ENCODE peak calls at places on chromosomes 6 and 20, in four cellular contexts. One of them, this sample, is unnamed.

GRCh38 chr20:20821496-20822260 is 109.2 kb upstream of the RALGAPA2 start:
- DNase-seq in OCI-LY7: no peak
- DNase-seq in SK-N-SH: no peak
- DNase-seq in GM23338: peak; percentile 76
- DNase-seq in this sample: no peak

GRCh38 chr6:4649728-4650127 is 126.5 kb upstream of the CDYL start:
- DNase-seq in OCI-LY7: no peak
- DNase-seq in SK-N-SH: no peak
- DNase-seq in GM23338: no peak
- DNase-seq in this sample: no peak

GRCh38 chr20:51930775-51931174 is 128.5 kb upstream of the SALL4 start:
- DNase-seq in GM23338: no peak
- DNase-seq in SK-N-SH: no peak
- DNase-seq in OCI-LY7: no peak
- DNase-seq in this sample: peak; percentile 68

GRCh38 chr20:13825465-13825864 is 40.6 kb downstream of the NDUFAF5 start:
- DNase-seq in GM23338: no peak
- DNase-seq in OCI-LY7: no peak
- DNase-seq in SK-N-SH: no peak
- DNase-seq in this sample: no peak

GRCh38 chr20:50368386-50368785 is 141.8 kb upstream of the PTPN1 start:
- DNase-seq in GM23338: no peak
- DNase-seq in OCI-LY7: no peak
- DNase-seq in SK-N-SH: no peak
- DNase-seq in this sample: no peak

GRCh38 chr6:167499161-167499660 is 174.3 kb downstream of the TTLL2 start:
- DNase-seq in SK-N-SH: no peak
- DNase-seq in OCI-LY7: no peak
- DNase-seq in GM23338: no peak
- DNase-seq in this sample: peak; percentile 35

GRCh38 chr6:136591617-136592016 is 41.4 kb upstream of the MAP7 start:
- DNase-seq in OCI-LY7: no peak
- DNase-seq in SK-N-SH: no peak
- DNase-seq in GM23338: peak; percentile 31
- DNase-seq in this sample: no peak

GRCh38 chr6:20070047-20070446 is 142.2 kb downstream of the MBOAT1 start:
- DNase-seq in OCI-LY7: no peak
- DNase-seq in GM23338: no peak
- DNase-seq in SK-N-SH: no peak
- DNase-seq in this sample: no peak

GRCh38 chr6:26268659-26269402 is 96.2 kb upstream of the BTN3A2 start:
- DNase-seq in GM23338: peak; percentile 96
- DNase-seq in OCI-LY7: peak; percentile 45
- DNase-seq in SK-N-SH: no peak
- DNase-seq in this sample: peak; percentile 68

GRCh38 chr20:56454754-56455153 is 13.7 kb upstream of the RTF2 start:
- DNase-seq in SK-N-SH: no peak
- DNase-seq in GM23338: no peak
- DNase-seq in OCI-LY7: no peak
- DNase-seq in this sample: no peak

GRCh38 chr20:40766790-40767529 is 77.9 kb upstream of the MAFB start:
- DNase-seq in SK-N-SH: no peak
- DNase-seq in GM23338: no peak
- DNase-seq in OCI-LY7: no peak
- DNase-seq in this sample: no peak

GRCh38 chr6:89433637-89434499 is 916 bp downstream of the ANKRD6 start:
- DNase-seq in SK-N-SH: no peak
- DNase-seq in GM23338: peak; percentile 66
- DNase-seq in OCI-LY7: peak; percentile 44
- DNase-seq in this sample: peak; percentile 56

GRCh38 chr6:444653-445275 is 53.2 kb downstream of the IRF4 start:
- DNase-seq in GM23338: no peak
- DNase-seq in OCI-LY7: no peak
- DNase-seq in SK-N-SH: no peak
- DNase-seq in this sample: no peak

GRCh38 chr6:36249010-36249409 is 20.9 kb upstream of the PNPLA1 start:
- DNase-seq in OCI-LY7: no peak
- DNase-seq in SK-N-SH: no peak
- DNase-seq in GM23338: no peak
- DNase-seq in this sample: peak; percentile 42

GRCh38 chr20:21083825-21084325 is 22.3 kb downstream of the LINC00237 start:
- DNase-seq in OCI-LY7: no peak
- DNase-seq in SK-N-SH: no peak
- DNase-seq in GM23338: no peak
- DNase-seq in this sample: no peak

GRCh38 chr6:53168516-53169257 is 20.0 kb upstream of the GCM1 start:
- DNase-seq in OCI-LY7: no peak
- DNase-seq in SK-N-SH: no peak
- DNase-seq in GM23338: peak; percentile 25
- DNase-seq in this sample: no peak

GRCh38 chr20:8953300-8953699 is 115.6 kb upstream of the PLCB4 start:
- DNase-seq in GM23338: peak; percentile 40
- DNase-seq in SK-N-SH: no peak
- DNase-seq in OCI-LY7: no peak
- DNase-seq in this sample: no peak

GRCh38 chr6:2542858-2543218 is 207.9 kb downstream of the MYLK4 start:
- DNase-seq in OCI-LY7: no peak
- DNase-seq in SK-N-SH: no peak
- DNase-seq in GM23338: no peak
- DNase-seq in this sample: peak; percentile 77

DNA sequence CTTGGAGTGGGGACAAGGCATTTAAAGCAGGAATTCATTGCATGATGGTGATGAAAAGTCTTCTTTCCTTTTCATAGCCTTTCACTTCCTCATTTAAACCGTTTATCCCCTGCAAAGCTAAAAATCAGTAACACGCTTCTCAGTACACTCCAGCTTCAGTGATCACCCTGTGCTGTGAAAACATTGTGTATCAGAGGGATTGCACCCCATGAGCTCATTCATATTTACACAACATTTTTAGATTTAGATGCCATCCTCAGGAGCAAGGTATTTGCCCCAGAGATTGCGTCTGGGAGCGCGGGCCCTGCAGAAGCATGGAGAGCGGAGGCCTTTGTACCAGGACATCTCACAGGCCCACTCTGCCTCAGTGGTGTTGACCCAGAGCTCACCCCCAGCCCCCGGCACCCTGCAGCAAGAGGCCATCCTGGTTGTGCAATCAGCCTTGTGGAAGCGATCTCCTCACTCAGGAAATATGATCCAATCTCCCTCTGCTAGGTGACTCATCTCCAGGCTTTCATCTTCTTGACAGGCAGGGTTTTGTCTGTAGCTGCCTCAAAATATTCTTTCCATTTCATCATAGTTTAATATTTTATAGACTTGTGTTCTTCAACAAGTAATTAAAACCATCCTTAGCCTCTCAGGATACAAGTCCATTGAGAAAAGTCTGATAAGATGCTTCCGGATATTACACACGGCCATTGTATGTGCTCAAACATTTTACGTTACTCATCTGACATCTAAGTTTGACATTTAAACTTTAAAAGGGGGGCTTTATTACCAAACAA is 38.9 kb upstream of the THBS2 start:
- DNase-seq in OCI-LY7: no peak
- DNase-seq in SK-N-SH: no peak
- DNase-seq in GM23338: no peak
- DNase-seq in this sample: peak; percentile 81
- TF ChIP-seq EZH2phosphoT487 in OCI-LY7: no peak
- TF ChIP-seq EZH2phosphoT487 in SK-N-SH: no peak
- TF ChIP-seq EZH2phosphoT487 in GM23338: no peak
- TF ChIP-seq EZH2phosphoT487 in this sample: no peak

GRCh38 chr20:33559212-33559611 is 69.3 kb downstream of the CBFA2T2 start:
- DNase-seq in SK-N-SH: no peak
- DNase-seq in GM23338: no peak
- DNase-seq in OCI-LY7: no peak
- DNase-seq in this sample: no peak

GRCh38 chr20:33559994-33560393 is 70.1 kb downstream of the CBFA2T2 start:
- DNase-seq in OCI-LY7: no peak
- DNase-seq in SK-N-SH: no peak
- DNase-seq in GM23338: no peak
- DNase-seq in this sample: no peak

GRCh38 chr20:33558348-33559144 is 68.7 kb downstream of the CBFA2T2 start:
- DNase-seq in GM23338: no peak
- DNase-seq in SK-N-SH: no peak
- DNase-seq in OCI-LY7: no peak
- DNase-seq in this sample: no peak

GRCh38 chr20:33563788-33564187 is 73.9 kb downstream of the CBFA2T2 start:
- DNase-seq in GM23338: no peak
- DNase-seq in SK-N-SH: no peak
- DNase-seq in OCI-LY7: no peak
- DNase-seq in this sample: no peak

DNA sequence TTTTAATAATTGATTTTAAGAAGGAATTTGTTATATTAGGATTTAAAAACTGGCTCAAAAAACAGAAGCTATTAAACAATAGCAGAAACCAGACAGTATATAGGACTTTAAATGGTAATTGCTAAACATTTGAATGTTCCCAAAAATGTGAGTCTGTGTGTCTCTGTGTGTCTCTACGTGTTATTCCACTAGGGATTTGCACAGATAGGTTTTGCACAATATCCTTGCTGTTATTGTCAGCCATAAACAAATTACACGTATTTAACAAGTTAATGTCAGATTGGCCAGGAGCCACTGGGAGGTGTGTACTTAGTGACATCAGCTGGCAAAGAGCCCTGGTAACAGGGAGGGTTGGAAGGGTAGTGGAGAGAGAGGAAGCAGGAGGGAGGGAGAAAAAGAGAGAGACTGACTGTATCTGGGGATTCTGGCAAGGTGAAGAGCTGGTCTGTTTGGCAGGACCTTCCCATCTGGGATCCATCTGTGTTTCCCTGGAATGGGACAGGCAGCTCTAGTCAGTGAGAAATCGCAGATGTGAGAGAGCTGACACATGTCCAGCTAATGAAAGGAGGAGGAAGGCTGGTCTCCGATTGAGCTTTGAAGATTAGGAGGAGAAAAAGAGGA is 72.2 kb downstream of the CBFA2T2 start:
- DNase-seq in OCI-LY7: peak; percentile 74
- DNase-seq in SK-N-SH: peak; percentile 83
- DNase-seq in GM23338: peak; percentile 52
- DNase-seq in this sample: peak; percentile 93
- H3K4me3 ChIP-seq in OCI-LY7: peak overlapping the region; percentile 83
- H3K4me3 ChIP-seq in SK-N-SH: peak overlapping the region; percentile 31
- H3K4me3 ChIP-seq in GM23338: no peak overlapping the region
- H3K4me3 ChIP-seq in this sample: no peak overlapping the region

DNA sequence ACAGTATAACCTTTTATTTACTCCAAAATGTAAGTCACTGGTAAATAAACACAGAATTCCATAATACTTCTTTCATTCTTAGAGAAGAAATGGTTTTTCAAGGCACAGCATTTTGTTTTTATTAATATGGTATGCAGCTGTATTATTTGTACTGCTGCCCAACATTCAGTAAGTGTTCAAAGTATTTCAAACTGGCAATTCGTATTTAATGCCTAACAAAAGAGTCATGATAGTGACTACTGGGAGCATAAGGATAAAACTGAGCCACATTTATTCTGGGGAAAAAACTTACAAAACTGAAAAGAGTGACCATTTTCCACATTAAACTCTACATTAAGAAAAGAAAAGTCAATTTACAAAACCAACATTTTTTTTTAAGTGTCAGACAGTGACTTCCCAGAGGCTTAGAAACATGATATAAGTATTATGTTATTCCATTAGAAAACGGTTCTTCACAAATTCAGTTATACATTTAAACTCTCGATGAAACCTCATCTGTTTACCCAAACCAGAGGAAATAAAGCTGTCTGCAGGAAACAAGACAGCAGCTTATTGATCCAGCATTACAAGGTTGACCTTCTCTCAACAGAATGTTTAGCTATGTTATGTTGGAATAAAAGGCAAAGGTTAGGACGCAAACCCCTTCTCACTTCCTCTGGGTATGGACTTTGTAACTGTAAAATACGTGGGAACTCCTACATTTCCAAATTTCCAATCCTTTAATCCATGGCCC is 24.3 kb downstream of the EPB41L2 start:
- DNase-seq in OCI-LY7: no peak
- DNase-seq in SK-N-SH: no peak
- DNase-seq in GM23338: no peak
- DNase-seq in this sample: no peak
- TF ChIP-seq EZH2phosphoT487 in OCI-LY7: no peak
- TF ChIP-seq EZH2phosphoT487 in SK-N-SH: no peak
- TF ChIP-seq EZH2phosphoT487 in GM23338: no peak
- TF ChIP-seq EZH2phosphoT487 in this sample: no peak

GRCh38 chr6:108587258-108588059 is 26.7 kb downstream of the FOXO3 start:
- DNase-seq in SK-N-SH: no peak
- DNase-seq in OCI-LY7: no peak
- DNase-seq in GM23338: no peak
- DNase-seq in this sample: peak; percentile 61

GRCh38 chr6:108585921-108586320 is 25.2 kb downstream of the FOXO3 start:
- DNase-seq in OCI-LY7: no peak
- DNase-seq in SK-N-SH: no peak
- DNase-seq in GM23338: no peak
- DNase-seq in this sample: no peak

GRCh38 chr6:108591040-108591816 is 30.5 kb downstream of the FOXO3 start:
- DNase-seq in OCI-LY7: no peak
- DNase-seq in GM23338: no peak
- DNase-seq in SK-N-SH: no peak
- DNase-seq in this sample: no peak

GRCh38 chr6:108588586-108588985 is 27.9 kb downstream of the FOXO3 start:
- DNase-seq in OCI-LY7: peak; percentile 40
- DNase-seq in SK-N-SH: no peak
- DNase-seq in GM23338: peak; percentile 34
- DNase-seq in this sample: no peak

GRCh38 chr6:108589244-108589730 is 28.6 kb downstream of the FOXO3 start:
- DNase-seq in GM23338: peak; percentile 91
- DNase-seq in OCI-LY7: peak; percentile 69
- DNase-seq in SK-N-SH: peak; percentile 36
- DNase-seq in this sample: peak; percentile 81
- H3K4me3 ChIP-seq in GM23338: no peak overlapping the region
- H3K4me3 ChIP-seq in OCI-LY7: peak overlapping the region; percentile 48
- H3K4me3 ChIP-seq in SK-N-SH: no peak overlapping the region
- H3K4me3 ChIP-seq in this sample: no peak overlapping the region

This sample was measured in hepatocyte.